ENCODE peak calls at places on chromosomes 7 and 10, in six cellular contexts. X, D, Z, M, A and Q are unnamed samples.
A peak's percentile ranks its signal among the peaks of the same experiment; 100 is the strongest.

GRCh38 chr10:102813734-102814455 is 23.3 kb downstream of the CYP17A1 start:
- DNase-seq in X (peak; percentile 76), D (no peak), Z (no peak), M (no peak), A (peak; percentile 96), Q (no peak)

GRCh38 chr7:95246935-95247370 is 77.4 kb downstream of the PON1 start:
- DNase-seq in X (peak; percentile 93), D (peak; percentile 87), Z (peak; percentile 85), M (peak; percentile 40), A (peak; percentile 79), Q (no peak)

GRCh38 chr10:133167693-133168616 is 7.9 kb downstream of the KNDC1 start:
- DNase-seq in X (no peak), D (no peak), Z (no peak), M (no peak), A (no peak), Q (no peak)

GRCh38 chr10:79982861-79983260 is 34.0 kb upstream of the SFTPD start:
- DNase-seq in X (no peak), D (no peak), Z (no peak), M (no peak), A (no peak), Q (no peak)

GRCh38 chr10:48778193-48778857 is 93.7 kb downstream of the WDFY4 start:
- DNase-seq in X (no peak), D (no peak), Z (no peak), M (no peak), A (no peak), Q (no peak)

GRCh38 chr10:18008989-18009388 is 57.3 kb downstream of the SLC39A12 start:
- DNase-seq in X (no peak), D (no peak), Z (no peak), M (no peak), A (no peak), Q (no peak)

GRCh38 chr10:122181055-122181732 is 89.9 kb upstream of the BTBD16 start:
- DNase-seq in X (peak; percentile 55), D (no peak), Z (no peak), M (no peak), A (no peak), Q (no peak)

GRCh38 chr7:100016209-100016901 is 959 bp downstream of the ZKSCAN1 start:
- DNase-seq in X (peak; percentile 50), D (peak; percentile 93), Z (no peak), M (no peak), A (peak; percentile 46), Q (no peak)

GRCh38 chr7:138843632-138844580 is 45.9 kb upstream of the ATP6V0A4 start:
- DNase-seq in X (no peak), D (no peak), Z (no peak), M (peak; percentile 52), A (no peak), Q (no peak)

GRCh38 chr7:2509298-2509906 is 10.2 kb upstream of the LFNG start:
- DNase-seq in X (no peak), D (no peak), Z (no peak), M (no peak), A (no peak), Q (no peak)

GRCh38 chr7:11021468-11021867 is 47.8 kb downstream of the PHF14 start:
- DNase-seq in X (no peak), D (no peak), Z (no peak), M (no peak), A (no peak), Q (no peak)

GRCh38 chr7:32298403-32299132 is 191.6 kb downstream of the LSM5 start:
- DNase-seq in X (no peak), D (no peak), Z (no peak), M (peak; percentile 44), A (no peak), Q (no peak)

GRCh38 chr7:44802418-44803025 is 6.0 kb downstream of the PPIA start:
- DNase-seq in X (no peak), D (no peak), Z (no peak), M (no peak), A (no peak), Q (no peak)

GRCh38 chr10:110762849-110763211 is 108.9 kb upstream of the PDCD4 start:
- DNase-seq in X (no peak), D (no peak), Z (no peak), M (no peak), A (no peak), Q (no peak)

GRCh38 chr10:128095023-128095752 is 31.0 kb downstream of the MKI67 start:
- DNase-seq in X (no peak), D (no peak), Z (peak; percentile 60), M (no peak), A (peak; percentile 38), Q (peak; percentile 67)

GRCh38 chr10:45353176-45353575 is 20.8 kb upstream of the ALOX5 start:
- DNase-seq in X (no peak), D (no peak), Z (no peak), M (no peak), A (no peak), Q (no peak)

GRCh38 chr10:44198780-44199097 is 186.2 kb downstream of the CXCL12 start:
- DNase-seq in X (no peak), D (no peak), Z (no peak), M (no peak), A (no peak), Q (no peak)

GRCh38 chr7:3791327-3791726 is 490.3 kb downstream of the SDK1 start:
- DNase-seq in X (no peak), D (no peak), Z (no peak), M (no peak), A (no peak), Q (no peak)

GRCh38 chr7:80150621-80151273 is 16.1 kb downstream of the GNAI1 start:
- DNase-seq in X (peak; percentile 63), D (peak; percentile 30), Z (peak; percentile 94), M (no peak), A (no peak), Q (no peak)

GRCh38 chr7:125154930-125155329 is 225.3 kb upstream of the POT1 start:
- DNase-seq in X (no peak), D (no peak), Z (no peak), M (no peak), A (no peak), Q (no peak)

GRCh38 chr10:121113385-121113696 is 262.2 kb downstream of the WDR11 start:
- DNase-seq in X (peak; percentile 1), D (no peak), Z (peak; percentile 19), M (no peak), A (no peak), Q (no peak)

GRCh38 chr7:102914585-102914984 is 1.8 kb downstream of the LRRC17 start:
- DNase-seq in X (peak; percentile 96), D (no peak), Z (no peak), M (peak; percentile 38), A (no peak), Q (no peak)

GRCh38 chr10:96740579-96741281 is 20.4 kb upstream of the PIK3AP1 start:
- DNase-seq in X (peak; percentile 45), D (no peak), Z (no peak), M (no peak), A (no peak), Q (no peak)